ENCODE peak calls at places on chromosomes 16 and 17, in seven cellular contexts. S, N, P, B, X, L and J are unnamed samples.

GRCh38 chr17:34987232-34987631 is 6.9 kb downstream of the LIG3 start:
- DNase-seq in S (no peak), N (no peak), P (no peak), B (no peak), X (no peak), L (no peak), J (no peak)

GRCh38 chr17:15404116-15404730 is 62.8 kb upstream of the TEKT3 start:
- DNase-seq in S (no peak), N (no peak), P (no peak), B (peak), X (no peak), L (peak), J (no peak)

GRCh38 chr16:30142672-30143346 is 19.8 kb upstream of the MAPK3 start:
- DNase-seq in S (no peak), N (no peak), P (peak), B (no peak), X (no peak), L (no peak), J (peak)

GRCh38 chr16:85394511-85395206 is 218.5 kb upstream of the GSE1 start:
- DNase-seq in S (no peak), N (peak), P (no peak), B (no peak), X (no peak), L (no peak), J (no peak)

GRCh38 chr16:28093383-28093725 is 29.8 kb upstream of the GSG1L start:
- DNase-seq in S (no peak), N (no peak), P (no peak), B (no peak), X (no peak), L (no peak), J (no peak)

GRCh38 chr17:12644623-12645022 is 21.1 kb upstream of the MYOCD start:
- DNase-seq in S (no peak), N (no peak), P (no peak), B (no peak), X (no peak), L (no peak), J (no peak)

GRCh38 chr17:2050871-2051387 is 4.0 kb upstream of the HIC1 start:
- DNase-seq in S (no peak), N (no peak), P (peak), B (no peak), X (no peak), L (peak), J (no peak)

GRCh38 chr16:2429771-2430663 is 770 bp downstream of the CCNF start:
- DNase-seq in S (no peak), N (no peak), P (no peak), B (peak), X (no peak), L (peak), J (peak)

GRCh38 chr17:57294075-57294474 is 37.8 kb downstream of the MSI2 start:
- DNase-seq in S (no peak), N (no peak), P (no peak), B (no peak), X (no peak), L (no peak), J (no peak)

GRCh38 chr17:2704031-2704889 is 7.3 kb downstream of the CLUH start:
- DNase-seq in S (no peak), N (no peak), P (no peak), B (no peak), X (no peak), L (no peak), J (no peak)

GRCh38 chr16:57348361-57348760 is 10.2 kb upstream of the CCL22 start:
- DNase-seq in S (no peak), N (no peak), P (no peak), B (no peak), X (no peak), L (no peak), J (no peak)